ENCODE peak calls at places on chromosomes 16 and 17, in four cellular contexts. E is EL, N is progenitor cell of endocrine pancreas, U is A172. V is an unnamed sample.

GRCh38 chr17:81365148-81365600 is 30.1 kb upstream of the BAHCC1 start:
- DNase-seq in E (peak), N (no peak), U (no peak), V (no peak)

GRCh38 chr17:44007346-44008204 is 3.2 kb downstream of the NAGS start:
- DNase-seq in E (peak), N (no peak), U (peak), V (no peak)

GRCh38 chr17:10772425-10773380 is 31.2 kb downstream of the TMEM238L start:
- DNase-seq in E (peak), N (no peak), U (no peak), V (peak)

GRCh38 chr16:82043680-82044584 is 8.9 kb downstream of the HSD17B2 start:
- DNase-seq in E (peak), N (no peak), U (peak), V (no peak)

GRCh38 chr17:2235792-2236365 is 67.7 kb downstream of the SMG6 start:
- DNase-seq in E (no peak), N (no peak), U (no peak), V (no peak)

GRCh38 chr17:10396529-10397163 is 23.8 kb upstream of the MYH13 start:
- DNase-seq in E (no peak), N (no peak), U (no peak), V (no peak)

GRCh38 chr17:27239046-27239445 is 54.9 kb upstream of the WSB1 start:
- DNase-seq in E (no peak), N (no peak), U (no peak), V (no peak)

GRCh38 chr16:70656712-70657263 is 10.4 kb downstream of the IL34 start:
- DNase-seq in E (no peak), N (no peak), U (no peak), V (no peak)

GRCh38 chr16:4384497-4384896 is 12.8 kb downstream of the VASN start:
- DNase-seq in E (no peak), N (no peak), U (no peak), V (no peak)

GRCh38 chr16:17070882-17071592 is 399.7 kb downstream of the XYLT1 start:
- DNase-seq in E (no peak), N (no peak), U (no peak), V (no peak)